ENCODE peak calls at places on chromosome 19, in six cellular contexts. B, Z, H, A, P and E are unnamed samples.

GRCh38 chr19:17213334-17213733 is 1.8 kb upstream of the USE1 start:
- DNase-seq in P (no peak), H (no peak), Z (no peak), A (no peak), B (no peak), E (no peak)

GRCh38 chr19:8654591-8655339 is 24.3 kb downstream of the NFILZ start:
- DNase-seq in H (no peak), A (peak), B (peak), Z (peak), P (no peak), E (peak)

GRCh38 chr19:18603255-18603957 is 3.2 kb downstream of the CRLF1 start:
- DNase-seq in B (no peak), A (no peak), H (no peak), Z (no peak), P (no peak), E (peak)

GRCh38 chr19:44278181-44278690 is 18.6 kb downstream of the ZNF233 start:
- DNase-seq in A (no peak), B (peak), H (no peak), Z (no peak), P (no peak), E (no peak)

GRCh38 chr19:46546194-46546896 is 50.7 kb upstream of the PNMA8B start:
- DNase-seq in A (no peak), Z (peak), H (peak), B (peak), P (no peak), E (peak)

GRCh38 chr19:29587518-29587986 is 18.5 kb upstream of the POP4 start:
- DNase-seq in P (no peak), H (no peak), A (peak), Z (peak), B (peak), E (no peak)

GRCh38 chr19:52307275-52307674 is 10.3 kb downstream of the ZNF480 start:
- DNase-seq in B (peak), P (no peak), A (no peak), Z (no peak), H (no peak), E (no peak)

GRCh38 chr19:34493649-34494044 is 12.1 kb downstream of the WTIP start:
- DNase-seq in Z (no peak), P (no peak), H (no peak), B (no peak), A (no peak), E (no peak)

GRCh38 chr19:29610574-29611271 is 4.6 kb downstream of the POP4 start:
- DNase-seq in Z (peak), A (peak), H (peak), B (peak), P (no peak), E (peak)

GRCh38 chr19:49684251-49684982 is 5.0 kb upstream of the ADM5 start:
- DNase-seq in Z (peak), A (no peak), H (no peak), B (peak), P (no peak), E (peak)

GRCh38 chr19:9636018-9636417 is 15.0 kb upstream of the ZNF561 start:
- DNase-seq in H (no peak), P (no peak), A (no peak), Z (no peak), B (no peak), E (no peak)